ENCODE peak calls at places on chromosomes 16 and 17, in five cellular contexts. F is activated naive CD4-positive, alpha-beta T cell treated with anti-CD3 and anti-CD28 coated beads, Interleukin-2, amount 50 U/mL, for 72 hours; K is HFFc6; X is putamen; T is kidney glomerular epithelial cell. S is an unnamed sample.
A peak's percentile ranks its signal among the peaks of the same experiment; 100 is the strongest.

GRCh38 chr17:63987616-63988478 is 10.3 kb upstream of the PRR29 start:
- DNase-seq in F (no peak), K (no peak), X (no peak), T (no peak), S (no peak)

GRCh38 chr16:75273054-75273925 is 21.9 kb upstream of the BCAR1 start:
- DNase-seq in T (peak; percentile 10), X (no peak), F (no peak), K (no peak), S (no peak)

GRCh38 chr17:58328195-58329034 is at the start of gene TSPOAP1:
- DNase-seq in T (no peak), K (no peak), F (peak; percentile 74), X (no peak), S (no peak)

GRCh38 chr17:31724619-31725018 is 134.4 kb downstream of the COPRS start:
- DNase-seq in T (no peak), X (no peak), F (no peak), K (peak; percentile 50), S (no peak)

GRCh38 chr17:77446959-77447634 is 306.3 kb downstream of the SEC14L1 start:
- DNase-seq in T (peak; percentile 20), K (no peak), X (no peak), F (no peak), S (no peak)

GRCh38 chr16:87685405-87685755 is 80.4 kb downstream of the KLHDC4 start:
- DNase-seq in T (no peak), X (no peak), F (no peak), K (no peak), S (no peak)

GRCh38 chr16:48277158-48277557 is 29.8 kb upstream of the ABCC11 start:
- DNase-seq in K (no peak), X (peak; percentile 82), F (no peak), T (no peak), S (no peak)

GRCh38 chr17:36921131-36921851 is 16.0 kb upstream of the LHX1 start:
- DNase-seq in F (peak; percentile 59), T (peak; percentile 96), K (peak; percentile 9), X (peak; percentile 49), S (no peak)

GRCh38 chr16:57994778-57995177 is 5.7 kb downstream of the ZNF319 start:
- DNase-seq in K (no peak), X (no peak), T (no peak), F (no peak), S (no peak)

GRCh38 chr17:66310528-66311148 is 8.2 kb downstream of the PRKCA start:
- DNase-seq in X (no peak), T (no peak), K (no peak), F (peak; percentile 62), S (no peak)

GRCh38 chr16:58409316-58409973 is 17.2 kb downstream of the GINS3 start:
- DNase-seq in K (peak; percentile 28), T (peak; percentile 63), X (no peak), F (no peak), S (peak; percentile 54)

GRCh38 chr16:87344931-87345631 is 27.9 kb upstream of the C16orf95 start:
- DNase-seq in X (no peak), T (no peak), F (no peak), K (no peak), S (no peak)

GRCh38 chr17:32933881-32934280 is 5.9 kb downstream of the TMEM98 start:
- DNase-seq in T (no peak), X (no peak), F (no peak), K (no peak), S (no peak)

GRCh38 chr16:87667443-87667842 is 65.1 kb downstream of the JPH3 start:
- DNase-seq in T (no peak), F (no peak), K (no peak), X (no peak), S (no peak)

GRCh38 chr16:6096931-6097665 is 999.5 kb upstream of the EEF2KMT start:
- DNase-seq in F (no peak), T (no peak), K (no peak), X (no peak), S (no peak)

GRCh38 chr16:78396673-78397072 is 297.2 kb downstream of the WWOX start:
- DNase-seq in X (no peak), F (no peak), T (no peak), K (no peak), S (no peak)

GRCh38 chr16:84421081-84421937 is 53.0 kb downstream of the ATP2C2 start:
- DNase-seq in X (no peak), K (no peak), T (no peak), F (no peak), S (no peak)

GRCh38 chr16:30893082-30893743 is 664 bp downstream of the BCL7C start:
- DNase-seq in X (no peak), K (no peak), F (peak; percentile 30), T (no peak), S (no peak)

GRCh38 chr16:19885456-19886060 is 910 bp upstream of the GPRC5B start:
- DNase-seq in F (no peak), T (no peak), X (no peak), K (no peak), S (no peak)

GRCh38 chr17:37476431-37477130 is 13.1 kb upstream of the DUSP14 start:
- DNase-seq in F (no peak), T (no peak), X (no peak), K (peak; percentile 50), S (peak; percentile 44)

GRCh38 chr17:12637015-12637414 is 28.7 kb upstream of the MYOCD start:
- DNase-seq in K (peak; percentile 93), X (no peak), F (no peak), T (peak; percentile 51), S (peak; percentile 83)

GRCh38 chr17:2172447-2172938 is 117.6 kb downstream of the HIC1 start:
- DNase-seq in K (peak; percentile 82), F (no peak), T (peak; percentile 37), X (no peak), S (no peak)

GRCh38 chr17:54888254-54888653 is 12.4 kb upstream of the TOM1L1 start:
- DNase-seq in F (no peak), X (no peak), T (no peak), K (no peak), S (no peak)

GRCh38 chr17:29563816-29564215 is 3.0 kb downstream of the ABHD15 start:
- DNase-seq in X (no peak), F (no peak), T (no peak), K (no peak), S (no peak)

GRCh38 chr16:87284183-87284582 is 33.0 kb downstream of the C16orf95 start:
- DNase-seq in K (no peak), F (no peak), X (no peak), T (no peak), S (no peak)

GRCh38 chr17:57622327-57622885 is 122.7 kb downstream of the CCDC182 start:
- DNase-seq in K (no peak), X (no peak), F (no peak), T (no peak), S (no peak)

GRCh38 chr16:11536104-11536866 is 50.4 kb downstream of the LITAF start:
- DNase-seq in F (no peak), K (no peak), X (no peak), T (no peak), S (no peak)

GRCh38 chr17:49090885-49091594 is 41.5 kb upstream of the B4GALNT2 start:
- DNase-seq in F (no peak), T (no peak), K (no peak), X (no peak), S (no peak)